ENCODE peak calls at places on chromosomes 3 and 15, in nine cellular contexts. One of them, this sample, is unnamed.
A peak's percentile ranks its signal among the peaks of the same experiment; 100 is the strongest.

GRCh38 chr3:42518800-42519567 is 16.5 kb downstream of the VIPR1 start:
- DNase-seq in GM12865: peak; percentile 32
- DNase-seq in PC-9: no peak
- DNase-seq in thoracic aorta: no peak
- DNase-seq in H1: no peak
- DNase-seq in adrenal gland: no peak
- DNase-seq in HCT116: no peak
- DNase-seq in A549: no peak
- DNase-seq in astrocyte of the cerebellum: no peak
- DNase-seq in this sample: no peak

GRCh38 chr3:13884851-13885703 is 5.2 kb upstream of the WNT7A start:
- DNase-seq in PC-9: peak; percentile 49
- DNase-seq in A549: peak; percentile 53
- DNase-seq in astrocyte of the cerebellum: no peak
- DNase-seq in thoracic aorta: no peak
- DNase-seq in H1: no peak
- DNase-seq in GM12865: peak; percentile 55
- DNase-seq in adrenal gland: no peak
- DNase-seq in HCT116: peak; percentile 56
- DNase-seq in this sample: peak; percentile 6

GRCh38 chr3:120160050-120160449 is 65.8 kb upstream of the GSK3B start:
- DNase-seq in HCT116: peak; percentile 61
- DNase-seq in PC-9: peak; percentile 99
- DNase-seq in H1: no peak
- DNase-seq in A549: no peak
- DNase-seq in astrocyte of the cerebellum: peak; percentile 93
- DNase-seq in adrenal gland: peak; percentile 44
- DNase-seq in thoracic aorta: peak; percentile 48
- DNase-seq in GM12865: no peak
- DNase-seq in this sample: peak; percentile 99

GRCh38 chr15:62462268-62462667 is 297.2 kb upstream of the C2CD4B start:
- DNase-seq in GM12865: no peak
- DNase-seq in adrenal gland: no peak
- DNase-seq in PC-9: no peak
- DNase-seq in HCT116: no peak
- DNase-seq in A549: no peak
- DNase-seq in astrocyte of the cerebellum: no peak
- DNase-seq in H1: no peak
- DNase-seq in thoracic aorta: no peak
- DNase-seq in this sample: no peak

GRCh38 chr3:111238896-111239295 is 167.3 kb downstream of the NECTIN3 start:
- DNase-seq in astrocyte of the cerebellum: no peak
- DNase-seq in thoracic aorta: no peak
- DNase-seq in H1: no peak
- DNase-seq in A549: no peak
- DNase-seq in PC-9: no peak
- DNase-seq in adrenal gland: no peak
- DNase-seq in GM12865: peak; percentile 35
- DNase-seq in HCT116: no peak
- DNase-seq in this sample: no peak

GRCh38 chr3:32414527-32415202 is 23.0 kb downstream of the CMTM7 start:
- DNase-seq in adrenal gland: peak; percentile 37
- DNase-seq in astrocyte of the cerebellum: no peak
- DNase-seq in thoracic aorta: no peak
- DNase-seq in H1: no peak
- DNase-seq in HCT116: no peak
- DNase-seq in PC-9: no peak
- DNase-seq in GM12865: no peak
- DNase-seq in A549: no peak
- DNase-seq in this sample: no peak

GRCh38 chr3:181725830-181726229 is 14.1 kb downstream of the SOX2 start:
- DNase-seq in thoracic aorta: no peak
- DNase-seq in HCT116: no peak
- DNase-seq in PC-9: no peak
- DNase-seq in H1: no peak
- DNase-seq in A549: no peak
- DNase-seq in GM12865: no peak
- DNase-seq in adrenal gland: no peak
- DNase-seq in astrocyte of the cerebellum: no peak
- DNase-seq in this sample: no peak

GRCh38 chr15:84980196-84981053 is 1.2 kb upstream of the PDE8A start:
- DNase-seq in adrenal gland: peak; percentile 91
- DNase-seq in H1: peak; percentile 68
- DNase-seq in GM12865: peak; percentile 92
- DNase-seq in A549: peak; percentile 96
- DNase-seq in PC-9: peak; percentile 59
- DNase-seq in thoracic aorta: peak; percentile 23
- DNase-seq in HCT116: peak; percentile 67
- DNase-seq in astrocyte of the cerebellum: peak; percentile 55
- DNase-seq in this sample: peak; percentile 72

GRCh38 chr3:122776675-122777074 is 17.0 kb downstream of the HSPBAP1 start:
- DNase-seq in HCT116: no peak
- DNase-seq in thoracic aorta: no peak
- DNase-seq in H1: no peak
- DNase-seq in A549: no peak
- DNase-seq in PC-9: no peak
- DNase-seq in adrenal gland: no peak
- DNase-seq in GM12865: no peak
- DNase-seq in astrocyte of the cerebellum: no peak
- DNase-seq in this sample: no peak

GRCh38 chr3:122773856-122774535 is 19.6 kb downstream of the HSPBAP1 start:
- DNase-seq in adrenal gland: no peak
- DNase-seq in A549: no peak
- DNase-seq in astrocyte of the cerebellum: no peak
- DNase-seq in PC-9: no peak
- DNase-seq in H1: no peak
- DNase-seq in HCT116: no peak
- DNase-seq in thoracic aorta: no peak
- DNase-seq in GM12865: peak; percentile 10
- DNase-seq in this sample: no peak

GRCh38 chr3:122777077-122777476 is 16.6 kb downstream of the HSPBAP1 start:
- DNase-seq in GM12865: no peak
- DNase-seq in A549: no peak
- DNase-seq in H1: no peak
- DNase-seq in PC-9: no peak
- DNase-seq in astrocyte of the cerebellum: no peak
- DNase-seq in adrenal gland: no peak
- DNase-seq in HCT116: no peak
- DNase-seq in thoracic aorta: no peak
- DNase-seq in this sample: no peak

GRCh38 chr3:122772827-122773226 is 20.8 kb downstream of the HSPBAP1 start:
- DNase-seq in astrocyte of the cerebellum: no peak
- DNase-seq in A549: no peak
- DNase-seq in GM12865: no peak
- DNase-seq in thoracic aorta: no peak
- DNase-seq in PC-9: no peak
- DNase-seq in adrenal gland: no peak
- DNase-seq in H1: no peak
- DNase-seq in HCT116: no peak
- DNase-seq in this sample: no peak

GRCh38 chr3:122774564-122774963 is 19.1 kb downstream of the HSPBAP1 start:
- DNase-seq in H1: no peak
- DNase-seq in thoracic aorta: no peak
- DNase-seq in HCT116: no peak
- DNase-seq in GM12865: no peak
- DNase-seq in PC-9: no peak
- DNase-seq in astrocyte of the cerebellum: no peak
- DNase-seq in A549: no peak
- DNase-seq in adrenal gland: no peak
- DNase-seq in this sample: peak; percentile 69
- TF ChIP-seq CTCF in H1: peak; percentile 15
- TF ChIP-seq CTCF in thoracic aorta: no peak
- TF ChIP-seq CTCF in HCT116: no peak
- TF ChIP-seq CTCF in GM12865: no peak
- TF ChIP-seq CTCF in PC-9: no peak
- TF ChIP-seq CTCF in astrocyte of the cerebellum: no peak
- TF ChIP-seq CTCF in A549: no peak
- TF ChIP-seq CTCF in adrenal gland: no peak
- TF ChIP-seq CTCF in this sample: peak; percentile 26

DNA sequence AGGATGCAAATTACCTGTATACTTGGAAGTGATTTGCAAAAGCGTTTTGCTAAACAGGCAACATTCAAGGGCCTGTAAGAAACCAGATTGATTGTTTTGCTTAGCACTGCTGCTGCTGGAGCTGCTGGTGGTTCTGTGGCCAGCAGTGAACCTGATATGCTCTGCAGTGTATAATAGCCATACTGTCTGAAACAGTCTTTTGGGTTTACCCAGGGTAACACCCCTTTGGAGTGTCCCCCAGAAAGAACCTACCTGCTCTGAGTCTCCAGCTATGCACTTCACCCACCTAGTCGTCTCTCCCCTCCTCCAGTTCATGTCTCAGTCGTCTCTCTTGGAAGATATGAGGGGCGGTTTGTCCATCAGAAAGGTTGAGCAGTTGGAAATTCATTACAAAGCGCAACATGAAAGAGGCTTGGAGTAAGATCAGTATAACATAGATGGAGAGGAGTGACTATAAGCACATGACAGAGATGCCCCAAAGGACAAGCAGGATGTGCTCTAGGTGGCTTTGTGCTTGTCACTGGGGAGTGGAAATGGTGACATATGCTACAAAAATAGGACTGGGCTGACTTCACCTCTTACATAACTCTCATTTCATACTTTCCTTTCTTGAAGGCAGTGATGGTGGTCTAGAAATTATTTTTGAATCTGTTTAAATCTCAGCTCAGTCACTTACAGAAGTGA is 3.8 kb downstream of the MKRN2 start:
- DNase-seq in H1: no peak
- DNase-seq in GM12865: peak; percentile 83
- DNase-seq in astrocyte of the cerebellum: no peak
- DNase-seq in A549: no peak
- DNase-seq in HCT116: no peak
- DNase-seq in thoracic aorta: no peak
- DNase-seq in PC-9: no peak
- DNase-seq in adrenal gland: no peak
- DNase-seq in this sample: no peak
- H3K4me3 ChIP-seq in H1: no peak overlapping the region
- H3K4me3 ChIP-seq in GM12865: peak overlapping the region; percentile 38
- H3K4me3 ChIP-seq in astrocyte of the cerebellum: no peak overlapping the region
- H3K4me3 ChIP-seq in A549: no peak overlapping the region
- H3K4me3 ChIP-seq in HCT116: no peak overlapping the region
- H3K4me3 ChIP-seq in thoracic aorta: no peak overlapping the region
- H3K4me3 ChIP-seq in PC-9: no peak overlapping the region
- H3K4me3 ChIP-seq in adrenal gland: no peak overlapping the region
- H3K4me3 ChIP-seq in this sample: no peak overlapping the region

GRCh38 chr15:77656294-77656693 is 23.6 kb upstream of the LINGO1 start:
- DNase-seq in thoracic aorta: no peak
- DNase-seq in GM12865: no peak
- DNase-seq in A549: no peak
- DNase-seq in H1: no peak
- DNase-seq in astrocyte of the cerebellum: no peak
- DNase-seq in adrenal gland: no peak
- DNase-seq in HCT116: no peak
- DNase-seq in PC-9: no peak
- DNase-seq in this sample: no peak

GRCh38 chr15:77664428-77664827 is 31.7 kb upstream of the LINGO1 start:
- DNase-seq in adrenal gland: no peak
- DNase-seq in thoracic aorta: no peak
- DNase-seq in H1: no peak
- DNase-seq in A549: no peak
- DNase-seq in astrocyte of the cerebellum: no peak
- DNase-seq in GM12865: no peak
- DNase-seq in PC-9: no peak
- DNase-seq in HCT116: no peak
- DNase-seq in this sample: no peak

GRCh38 chr15:77657629-77658238 is 25.0 kb upstream of the LINGO1 start:
- DNase-seq in adrenal gland: no peak
- DNase-seq in thoracic aorta: no peak
- DNase-seq in PC-9: no peak
- DNase-seq in H1: no peak
- DNase-seq in HCT116: no peak
- DNase-seq in astrocyte of the cerebellum: no peak
- DNase-seq in GM12865: no peak
- DNase-seq in A549: no peak
- DNase-seq in this sample: no peak

GRCh38 chr15:77654975-77655374 is 22.3 kb upstream of the LINGO1 start:
- DNase-seq in GM12865: no peak
- DNase-seq in H1: no peak
- DNase-seq in thoracic aorta: no peak
- DNase-seq in adrenal gland: no peak
- DNase-seq in A549: peak; percentile 73
- DNase-seq in PC-9: no peak
- DNase-seq in HCT116: peak; percentile 22
- DNase-seq in astrocyte of the cerebellum: no peak
- DNase-seq in this sample: no peak

DNA sequence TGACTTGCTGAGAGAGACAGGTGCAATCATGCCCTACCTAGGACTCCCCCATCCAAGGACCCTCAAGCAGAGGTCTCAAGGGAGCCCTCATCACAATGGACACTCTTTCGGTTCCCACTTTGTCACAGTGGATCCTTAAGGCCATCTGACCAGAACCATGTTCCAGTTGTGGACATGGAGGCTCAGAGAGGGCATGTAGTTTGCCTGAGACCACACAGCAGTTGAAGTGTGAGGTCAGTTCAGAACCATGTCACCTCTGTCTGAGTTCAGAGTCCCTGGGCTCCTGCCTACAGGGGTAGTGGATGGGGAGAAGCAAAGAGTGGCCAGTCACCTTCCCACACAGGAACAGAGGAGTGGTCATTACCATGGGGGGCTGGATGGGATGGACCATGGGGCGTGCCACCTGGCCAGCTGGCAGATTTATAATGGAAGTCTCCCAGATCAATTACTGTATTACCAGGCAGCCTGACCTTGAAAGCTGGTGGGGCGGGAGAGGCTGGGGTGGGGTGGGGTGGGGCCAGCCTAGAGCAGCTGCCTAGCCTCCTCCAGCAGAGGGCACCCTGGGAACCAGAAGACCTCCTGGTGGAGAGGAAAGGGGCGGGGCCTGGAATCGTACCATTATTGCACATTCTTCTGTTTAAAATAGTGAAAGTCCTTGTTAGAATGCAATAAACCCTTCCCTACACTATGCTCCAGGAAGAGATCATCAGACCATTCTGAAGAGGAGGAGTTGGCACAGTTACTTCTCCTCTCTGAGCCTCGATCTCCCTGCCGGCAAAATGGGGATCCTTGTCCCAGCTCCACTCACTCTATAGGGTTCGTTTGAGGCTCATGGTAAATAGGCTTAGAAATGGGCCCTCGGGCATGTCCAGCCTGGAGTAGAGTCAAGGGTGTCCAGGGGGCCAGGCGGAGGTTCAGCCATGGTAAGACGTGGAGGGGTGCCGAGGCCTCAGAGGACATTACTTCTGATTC is 26.9 kb upstream of the LINGO1 start:
- DNase-seq in thoracic aorta: no peak
- DNase-seq in A549: peak; percentile 91
- DNase-seq in PC-9: no peak
- DNase-seq in H1: no peak
- DNase-seq in GM12865: peak; percentile 54
- DNase-seq in adrenal gland: peak; percentile 82
- DNase-seq in astrocyte of the cerebellum: no peak
- DNase-seq in HCT116: peak; percentile 34
- DNase-seq in this sample: peak; percentile 55
- TF ChIP-seq CTCF in thoracic aorta: no peak
- TF ChIP-seq CTCF in A549: peak; percentile 73
- TF ChIP-seq CTCF in PC-9: peak; percentile 50
- TF ChIP-seq CTCF in H1: peak; percentile 55
- TF ChIP-seq CTCF in GM12865: peak; percentile 49
- TF ChIP-seq CTCF in adrenal gland: peak; percentile 60
- TF ChIP-seq CTCF in astrocyte of the cerebellum: peak; percentile 19
- TF ChIP-seq CTCF in HCT116: peak; percentile 56
- TF ChIP-seq CTCF in this sample: peak; percentile 38

DNA sequence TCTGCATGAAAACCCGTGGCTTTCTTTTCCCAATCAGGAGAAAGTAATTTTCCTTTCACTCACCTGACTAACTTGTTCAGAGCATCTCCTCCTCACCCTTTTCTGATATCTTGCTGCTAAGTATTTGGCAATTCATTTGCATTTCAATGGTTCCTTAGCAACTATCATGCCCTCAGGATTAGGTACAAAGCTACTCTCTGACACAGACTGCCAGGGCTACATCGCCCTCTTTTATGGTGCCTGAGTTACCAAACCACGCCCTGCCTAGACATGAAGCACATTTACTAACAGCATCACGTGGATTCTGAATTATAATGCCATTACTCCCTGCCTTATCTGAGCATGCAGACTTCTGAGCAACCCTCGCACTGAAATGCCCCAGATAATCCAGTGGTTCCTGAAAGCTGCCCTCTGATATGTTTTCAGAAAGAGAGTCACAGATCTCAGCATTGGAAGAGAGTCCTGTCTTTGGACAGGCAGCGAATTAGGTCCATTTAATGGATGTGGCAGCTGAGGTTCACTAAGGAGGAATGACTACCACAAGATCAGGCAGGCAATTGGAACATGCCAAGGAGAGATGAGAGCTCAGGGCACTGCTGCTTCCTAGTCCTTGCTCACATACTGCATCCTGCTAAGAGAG is 14.5 kb downstream of the EPHB1 start:
- DNase-seq in H1: no peak
- DNase-seq in astrocyte of the cerebellum: no peak
- DNase-seq in adrenal gland: no peak
- DNase-seq in GM12865: no peak
- DNase-seq in A549: no peak
- DNase-seq in thoracic aorta: no peak
- DNase-seq in HCT116: no peak
- DNase-seq in PC-9: no peak
- DNase-seq in this sample: no peak
- H3K4me3 ChIP-seq in H1: no peak overlapping the region
- H3K4me3 ChIP-seq in astrocyte of the cerebellum: no peak overlapping the region
- H3K4me3 ChIP-seq in adrenal gland: no peak overlapping the region
- H3K4me3 ChIP-seq in GM12865: no peak overlapping the region
- H3K4me3 ChIP-seq in A549: no peak overlapping the region
- H3K4me3 ChIP-seq in thoracic aorta: no peak overlapping the region
- H3K4me3 ChIP-seq in HCT116: no peak overlapping the region
- H3K4me3 ChIP-seq in PC-9: no peak overlapping the region
- H3K4me3 ChIP-seq in this sample: no peak overlapping the region